ENCODE peak calls at places on chromosomes 13 and 19, in ten cellular contexts. Q, A, T, P, O, U, N, X, J and F are unnamed samples.

GRCh38 chr13:113860579-113861432 is 3.1 kb downstream of the GAS6 start:
- DNase-seq in Q (no peak), A (no peak), T (no peak), P (no peak), O (no peak), U (no peak), N (no peak), X (no peak), J (no peak), F (no peak)

GRCh38 chr13:93559718-93560117 is 333.1 kb downstream of the GPC6 start:
- DNase-seq in Q (no peak), A (peak), T (no peak), P (no peak), O (peak), U (no peak), N (no peak), X (peak), J (no peak), F (no peak)

GRCh38 chr19:36771275-36772231 is 1.1 kb downstream of the ZNF850 start:
- DNase-seq in Q (no peak), A (peak), T (no peak), P (peak), O (peak), U (no peak), N (peak), X (peak), J (no peak), F (peak)

GRCh38 chr19:40603071-40603718 is 2.0 kb downstream of the LTBP4 start:
- DNase-seq in Q (no peak), A (no peak), T (no peak), P (no peak), O (no peak), U (no peak), N (no peak), X (no peak), J (no peak), F (no peak)

GRCh38 chr13:20332361-20333096 is 100.4 kb upstream of the GJB6 start:
- DNase-seq in Q (no peak), A (peak), T (no peak), P (no peak), O (peak), U (no peak), N (no peak), X (no peak), J (no peak), F (peak)

GRCh38 chr13:46620029-46620428 is 67.1 kb downstream of the LRCH1 start:
- DNase-seq in Q (no peak), A (no peak), T (no peak), P (no peak), O (no peak), U (no peak), N (no peak), X (no peak), J (no peak), F (no peak)

GRCh38 chr19:8208119-8208709 is 956 bp upstream of the CERS4 start:
- DNase-seq in Q (no peak), A (no peak), T (peak), P (peak), O (no peak), U (peak), N (no peak), X (no peak), J (peak), F (peak)

GRCh38 chr19:14116525-14116917 is 1.0 kb downstream of the PRKACA start:
- DNase-seq in Q (no peak), A (no peak), T (no peak), P (no peak), O (no peak), U (no peak), N (no peak), X (no peak), J (no peak), F (no peak)

GRCh38 chr19:10270180-10270615 is 722 bp upstream of the ICAM1 start:
- DNase-seq in Q (peak), A (no peak), T (no peak), P (no peak), O (no peak), U (peak), N (peak), X (no peak), J (peak), F (peak)

GRCh38 chr13:28047784-28048388 is 52.5 kb downstream of the FLT3 start:
- DNase-seq in Q (no peak), A (no peak), T (no peak), P (no peak), O (no peak), U (peak), N (no peak), X (no peak), J (no peak), F (no peak)

GRCh38 chr13:41937388-41937787 is 23.5 kb downstream of the VWA8 start:
- DNase-seq in Q (no peak), A (no peak), T (no peak), P (no peak), O (no peak), U (no peak), N (no peak), X (no peak), J (no peak), F (no peak)

GRCh38 chr13:70253834-70254233 is 145.6 kb upstream of the KLHL1 start:
- DNase-seq in Q (no peak), A (no peak), T (no peak), P (no peak), O (peak), U (no peak), N (no peak), X (peak), J (no peak), F (no peak)

GRCh38 chr13:98020271-98020670 is 66.8 kb downstream of the IPO5 start:
- DNase-seq in Q (no peak), A (no peak), T (no peak), P (no peak), O (no peak), U (no peak), N (no peak), X (no peak), J (no peak), F (no peak)